ENCODE peak calls at places on chromosomes 6 and 20, in eight cellular contexts. F, R, M, G, J, U, A and H are unnamed samples.

GRCh38 chr20:56779452-56780143 is 150.5 kb downstream of the TFAP2C start:
- DNase-seq in F (no peak), R (no peak), M (no peak), G (no peak), J (no peak), U (no peak), A (no peak), H (no peak)

GRCh38 chr6:11172501-11173337 is 59.7 kb downstream of the NEDD9 start:
- DNase-seq in F (peak), R (peak), M (peak), G (peak), J (peak), U (peak), A (peak), H (no peak)

GRCh38 chr6:101608724-101609123 is 215.2 kb downstream of the GRIK2 start:
- DNase-seq in F (no peak), R (no peak), M (no peak), G (no peak), J (no peak), U (no peak), A (no peak), H (no peak)

GRCh38 chr6:163965426-163966348 is 551.2 kb downstream of the QKI start:
- DNase-seq in F (no peak), R (no peak), M (peak), G (no peak), J (no peak), U (no peak), A (no peak), H (peak)

GRCh38 chr20:52859156-52859887 is 112.8 kb upstream of the TSHZ2 start:
- DNase-seq in F (no peak), R (no peak), M (peak), G (peak), J (peak), U (no peak), A (no peak), H (no peak)

GRCh38 chr20:63553251-63553932 is 567 bp upstream of the FNDC11 start:
- DNase-seq in F (peak), R (peak), M (peak), G (peak), J (peak), U (peak), A (peak), H (peak)

GRCh38 chr6:102488729-102489128 is 1095.2 kb downstream of the GRIK2 start:
- DNase-seq in F (no peak), R (no peak), M (no peak), G (peak), J (peak), U (peak), A (no peak), H (no peak)

GRCh38 chr20:62822788-62823651 is 6.2 kb downstream of the COL9A3 start:
- DNase-seq in F (no peak), R (no peak), M (peak), G (no peak), J (peak), U (peak), A (no peak), H (peak)

GRCh38 chr20:39245685-39246311 is 283.7 kb downstream of the DHX35 start:
- DNase-seq in F (no peak), R (no peak), M (no peak), G (no peak), J (no peak), U (no peak), A (no peak), H (no peak)

GRCh38 chr20:57004416-57004815 is 262.0 kb downstream of the BMP7 start:
- DNase-seq in F (no peak), R (no peak), M (no peak), G (no peak), J (no peak), U (no peak), A (no peak), H (no peak)

GRCh38 chr6:146917182-146917581 is 287.0 kb upstream of the STXBP5 start:
- DNase-seq in F (no peak), R (no peak), M (no peak), G (no peak), J (no peak), U (no peak), A (no peak), H (no peak)

GRCh38 chr6:49565855-49566254 is 15.4 kb downstream of the C6orf141 start:
- DNase-seq in F (no peak), R (no peak), M (no peak), G (no peak), J (peak), U (peak), A (no peak), H (no peak)

GRCh38 chr6:86685230-86685797 is 252.0 kb upstream of the HTR1E start:
- DNase-seq in F (no peak), R (no peak), M (no peak), G (no peak), J (peak), U (no peak), A (no peak), H (no peak)

GRCh38 chr6:50913105-50913770 is 94.6 kb downstream of the TFAP2B start:
- DNase-seq in F (no peak), R (no peak), M (no peak), G (no peak), J (no peak), U (no peak), A (no peak), H (no peak)

GRCh38 chr20:53335509-53335908 is 258.1 kb downstream of the ZNF217 start:
- DNase-seq in F (no peak), R (no peak), M (no peak), G (no peak), J (no peak), U (no peak), A (no peak), H (no peak)

GRCh38 chr6:108437821-108438220 is 122.9 kb upstream of the FOXO3 start:
- DNase-seq in F (no peak), R (no peak), M (no peak), G (no peak), J (no peak), U (no peak), A (no peak), H (no peak)

GRCh38 chr6:90284236-90284744 is 12.4 kb downstream of the BACH2 start:
- DNase-seq in F (peak), R (no peak), M (no peak), G (peak), J (peak), U (peak), A (no peak), H (peak)